ENCODE peak calls at places on chromosome 19, in seven cellular contexts. R is substantia nigra; H is GM12865; M is GM19239; L is NCI-H1105 treated with DMSO at 0.1 percent for 48 hours; V is stimulated activated CD4-positive, alpha-beta T cell treated with anti-CD3 and anti-CD28 coated beads, Interleukin-1b, Interleukin-23, amount 100 ng/mL, for 4 hours; A is suprapubic skin. Y is an unnamed sample.

GRCh38 chr19:13115936-13116281 is 631 bp downstream of the TRMT1 start:
- DNase-seq in R (no peak), H (no peak), M (no peak), L (no peak), V (no peak), A (no peak), Y (no peak)

GRCh38 chr19:15107056-15108010 is at the start of gene SYDE1:
- DNase-seq in R (no peak), H (no peak), M (no peak), L (no peak), V (peak), A (no peak), Y (no peak)

GRCh38 chr19:20244356-20244755 is 77.3 kb downstream of the ZNF486 start:
- DNase-seq in R (no peak), H (no peak), M (no peak), L (no peak), V (no peak), A (no peak), Y (no peak)

GRCh38 chr19:34479396-34479795 is 2.2 kb upstream of the WTIP start:
- DNase-seq in R (no peak), H (no peak), M (no peak), L (no peak), V (no peak), A (peak), Y (no peak)

GRCh38 chr19:31350693-31351211 is 1.5 kb upstream of the TSHZ3 start:
- DNase-seq in R (peak), H (no peak), M (no peak), L (peak), V (no peak), A (no peak), Y (no peak)

GRCh38 chr19:29266603-29267002 is 53.7 kb upstream of the UQCRFS1 start:
- DNase-seq in R (no peak), H (no peak), M (no peak), L (no peak), V (no peak), A (peak), Y (no peak)

GRCh38 chr19:13347351-13347750 is 158.9 kb downstream of the CACNA1A start:
- DNase-seq in R (no peak), H (no peak), M (no peak), L (no peak), V (no peak), A (no peak), Y (no peak)

GRCh38 chr19:21474671-21475181 is 30.7 kb upstream of the ZNF429 start:
- DNase-seq in R (peak), H (peak), M (peak), L (no peak), V (peak), A (peak), Y (no peak)

GRCh38 chr19:28940751-28941500 is 272.0 kb downstream of the UQCRFS1 start:
- DNase-seq in R (no peak), H (no peak), M (no peak), L (no peak), V (no peak), A (no peak), Y (no peak)

GRCh38 chr19:32692727-32693061 is 1.1 kb downstream of the NUDT19 start:
- DNase-seq in R (no peak), H (peak), M (no peak), L (no peak), V (no peak), A (no peak), Y (no peak)

GRCh38 chr19:48560095-48560530 is 8.1 kb downstream of the SULT2B1 start:
- DNase-seq in R (no peak), H (peak), M (no peak), L (no peak), V (no peak), A (no peak), Y (no peak)

GRCh38 chr19:48318286-48318987 is 6.9 kb upstream of the EMP3 start:
- DNase-seq in R (no peak), H (no peak), M (no peak), L (no peak), V (no peak), A (no peak), Y (no peak)

GRCh38 chr19:13036366-13036976 is 41.2 kb downstream of the NFIX start:
- DNase-seq in R (no peak), H (no peak), M (no peak), L (peak), V (no peak), A (no peak), Y (peak)

GRCh38 chr19:38856813-38857212 is 7.0 kb upstream of the HNRNPL start:
- DNase-seq in R (no peak), H (no peak), M (no peak), L (no peak), V (no peak), A (no peak), Y (no peak)

GRCh38 chr19:12913011-12913561 is 6.0 kb downstream of the SYCE2 start:
- DNase-seq in R (peak), H (no peak), M (no peak), L (peak), V (no peak), A (peak), Y (peak)

GRCh38 chr19:6745965-6746364 is 6.5 kb downstream of the TRIP10 start:
- DNase-seq in R (no peak), H (no peak), M (no peak), L (no peak), V (no peak), A (no peak), Y (no peak)

GRCh38 chr19:913080-913748 is at the start of gene R3HDM4:
- DNase-seq in R (peak), H (peak), M (peak), L (peak), V (peak), A (no peak), Y (peak)

GRCh38 chr19:42436006-42436405 is 6.7 kb downstream of the CXCL17 start:
- DNase-seq in R (no peak), H (no peak), M (no peak), L (no peak), V (no peak), A (no peak), Y (no peak)

GRCh38 chr19:3374369-3375112 is 8.2 kb downstream of the NFIC start:
- DNase-seq in R (no peak), H (peak), M (no peak), L (no peak), V (no peak), A (no peak), Y (no peak)

GRCh38 chr19:16519230-16519687 is 23.0 kb downstream of the CHERP start:
- DNase-seq in R (no peak), H (no peak), M (no peak), L (no peak), V (no peak), A (no peak), Y (no peak)

GRCh38 chr19:49808762-49809154 is 4.3 kb downstream of the FUZ start:
- DNase-seq in R (peak), H (peak), M (peak), L (peak), V (peak), A (peak), Y (peak)

GRCh38 chr19:2039082-2039958 is 11.7 kb downstream of the MKNK2 start:
- DNase-seq in R (no peak), H (peak), M (no peak), L (no peak), V (no peak), A (peak), Y (no peak)

GRCh38 chr19:44741258-44741731 is 7.2 kb upstream of the BCL3 start:
- DNase-seq in R (no peak), H (no peak), M (no peak), L (no peak), V (no peak), A (no peak), Y (no peak)

GRCh38 chr19:37059142-37059541 is 19.1 kb upstream of the ZNF420 start:
- DNase-seq in R (no peak), H (no peak), M (no peak), L (no peak), V (no peak), A (no peak), Y (no peak)

GRCh38 chr19:6654347-6655310 is 15.3 kb downstream of the TNFSF14 start:
- DNase-seq in R (no peak), H (peak), M (no peak), L (no peak), V (peak), A (no peak), Y (no peak)

GRCh38 chr19:45376045-45376724 is 5.8 kb upstream of the ERCC2 start:
- DNase-seq in R (no peak), H (no peak), M (no peak), L (no peak), V (no peak), A (no peak), Y (no peak)

GRCh38 chr19:5059191-5059579 is 90.3 kb downstream of the KDM4B start:
- DNase-seq in R (peak), H (no peak), M (no peak), L (no peak), V (no peak), A (no peak), Y (no peak)

GRCh38 chr19:3670796-3671679 is 29.2 kb downstream of the PIP5K1C start:
- DNase-seq in R (no peak), H (peak), M (peak), L (no peak), V (no peak), A (no peak), Y (no peak)

GRCh38 chr19:1748115-1748702 is 5.1 kb upstream of the ONECUT3 start:
- DNase-seq in R (no peak), H (peak), M (no peak), L (no peak), V (no peak), A (no peak), Y (no peak)

GRCh38 chr19:50513746-50514345 is at the start of gene ASPDH:
- DNase-seq in R (no peak), H (no peak), M (no peak), L (no peak), V (no peak), A (peak), Y (no peak)

GRCh38 chr19:22532388-22533310 is 101.5 kb upstream of the ZNF492 start:
- DNase-seq in R (no peak), H (no peak), M (no peak), L (no peak), V (no peak), A (no peak), Y (no peak)

Y was measured in NCI-H1436.